ENCODE peak calls at places on chromosome 21, in seven cellular contexts. X is NCI-H2171 treated with DMSO at 0.1 percent for 48 hours; Y is neuronal stem cell; T is caudate nucleus; C is NCI-H446 treated with DMSO at 0.1 percent for 48 hours; B is activated T-cell treated with anti-CD3 and anti-CD28 coated beads for 1 hour; J is naive thymus-derived CD4-positive, alpha-beta T cell. H is an unnamed sample.

GRCh38 chr21:41751621-41752020 is 15.2 kb downstream of the RIPK4 start:
- DNase-seq in J (no peak), C (no peak), T (no peak), B (no peak), Y (no peak), X (peak), H (no peak)

GRCh38 chr21:26079376-26079775 is 91.2 kb downstream of the APP start:
- DNase-seq in J (no peak), B (no peak), T (no peak), C (no peak), Y (no peak), X (no peak), H (no peak)

GRCh38 chr21:35265170-35265877 is 216.2 kb upstream of the RUNX1 start:
- DNase-seq in C (no peak), T (no peak), B (no peak), Y (no peak), J (no peak), X (no peak), H (no peak)

GRCh38 chr21:45228171-45228641 is 59.5 kb downstream of the POFUT2 start:
- DNase-seq in T (no peak), J (no peak), X (no peak), C (no peak), B (peak), Y (no peak), H (no peak)

GRCh38 chr21:33254766-33255165 is 11.4 kb upstream of the IL10RB start:
- DNase-seq in J (no peak), B (no peak), X (no peak), T (no peak), C (no peak), Y (no peak), H (no peak)

GRCh38 chr21:35713914-35714313 is 346.4 kb downstream of the SETD4 start:
- DNase-seq in X (no peak), B (no peak), T (no peak), C (no peak), J (no peak), Y (no peak), H (no peak)

GRCh38 chr21:42839271-42840231 is 39.8 kb downstream of the WDR4 start:
- DNase-seq in B (no peak), T (no peak), C (no peak), Y (no peak), X (no peak), J (no peak), H (no peak)

GRCh38 chr21:39611547-39612190 is 1.1 kb upstream of the B3GALT5 start:
- DNase-seq in Y (no peak), X (no peak), T (no peak), C (no peak), B (no peak), J (no peak), H (no peak)

GRCh38 chr21:36548866-36549265 is 68.9 kb upstream of the CLDN14 start:
- DNase-seq in T (no peak), C (no peak), X (no peak), J (no peak), Y (no peak), B (no peak), H (no peak)

GRCh38 chr21:38806153-38806941 is 618 bp downstream of the ETS2 start:
- DNase-seq in T (no peak), X (peak), J (peak), Y (peak), B (peak), C (no peak), H (no peak)

GRCh38 chr21:32521736-32522360 is 63.5 kb downstream of the TCP10L start:
- DNase-seq in J (no peak), T (no peak), X (no peak), B (no peak), C (no peak), Y (no peak), H (no peak)

GRCh38 chr21:39630191-39630591 is 17.5 kb downstream of the B3GALT5 start:
- DNase-seq in C (no peak), B (no peak), X (no peak), J (no peak), Y (no peak), T (no peak), H (no peak)

GRCh38 chr21:42785666-42786427 is 93.5 kb downstream of the WDR4 start:
- DNase-seq in T (no peak), Y (no peak), B (no peak), J (no peak), C (no peak), X (no peak), H (no peak)

GRCh38 chr21:27110956-27111355 is 144.1 kb upstream of the ADAMTS5 start:
- DNase-seq in B (no peak), J (no peak), Y (no peak), X (no peak), T (no peak), C (no peak), H (no peak)

GRCh38 chr21:43854773-43855633 is 10.0 kb upstream of the AGPAT3 start:
- DNase-seq in X (peak), T (no peak), J (no peak), Y (no peak), C (no peak), B (no peak), H (no peak)

GRCh38 chr21:41817228-41817627 is 50.4 kb upstream of the RIPK4 start:
- DNase-seq in C (no peak), J (peak), T (no peak), Y (peak), X (peak), B (no peak), H (no peak)

H was measured in DMS 273 treated with DMSO at 0.1 percent for 48 hours.